ENCODE peak calls at places on chromosomes 4 and X, in nine cellular contexts. D, A, G, P, I, N, J, S and X are unnamed samples.

GRCh38 chrX:73965833-73966232 is 338.1 kb upstream of the ZCCHC13 start:
- DNase-seq in G (no peak), S (no peak), J (no peak), P (no peak), D (no peak), A (no peak), I (no peak), N (no peak), X (no peak)

GRCh38 chr4:153785830-153786721 is 2.8 kb downstream of the SFRP2 start:
- DNase-seq in G (no peak), D (no peak), N (no peak), P (no peak), J (peak), A (no peak), S (no peak), I (peak), X (peak)

GRCh38 chr4:26267087-26267486 is 53.7 kb upstream of the RBPJ start:
- DNase-seq in N (no peak), A (no peak), G (no peak), I (no peak), D (peak), S (no peak), J (no peak), P (no peak), X (no peak)

GRCh38 chr4:8761824-8762205 is 109.8 kb downstream of the HMX1 start:
- DNase-seq in S (no peak), I (no peak), D (peak), P (no peak), N (no peak), A (no peak), G (no peak), J (no peak), X (no peak)

GRCh38 chrX:15942307-15942706 is 87.7 kb upstream of the AP1S2 start:
- DNase-seq in G (no peak), N (no peak), A (no peak), I (no peak), D (no peak), S (no peak), P (no peak), J (no peak), X (no peak)

GRCh38 chr4:164252286-164252685 is 501.6 kb upstream of the SMIM31 start:
- DNase-seq in J (no peak), N (no peak), S (no peak), P (peak), I (no peak), A (no peak), G (no peak), D (no peak), X (no peak)

GRCh38 chrX:118723376-118723775 is 4.0 kb upstream of the IL13RA1 start:
- DNase-seq in G (no peak), P (no peak), S (no peak), D (no peak), J (no peak), I (no peak), A (no peak), N (no peak), X (no peak)

GRCh38 chr4:105951198-105951597 is 55.9 kb downstream of the NPNT start:
- DNase-seq in G (no peak), N (no peak), D (no peak), P (no peak), S (no peak), J (no peak), I (no peak), A (no peak), X (no peak)

GRCh38 chr4:14399919-14400706 is 602.2 kb upstream of the CPEB2 start:
- DNase-seq in I (no peak), D (no peak), S (no peak), G (no peak), A (no peak), J (peak), N (no peak), P (no peak), X (no peak)

GRCh38 chr4:146401274-146401673 is 120.5 kb downstream of the SLC10A7 start:
- DNase-seq in A (no peak), D (no peak), I (no peak), G (no peak), P (no peak), N (no peak), J (no peak), S (no peak), X (no peak)